ENCODE peak calls at places on chromosomes 2 and 18, in ten cellular contexts. H is fibroblast of lung; L is left lung; J is body of pancreas; G is CD8-positive, alpha-beta T cell; Y is lower lobe of right lung; C is CD4-positive, alpha-beta T cell; V is dorsolateral prefrontal cortex; Z is breast epithelium; U is spleen. T is an unnamed sample.

GRCh38 chr2:25339791-25340339 is 1.9 kb downstream of the DNMT3A start:
- DNase-seq in H (no peak), L (peak), J (peak), G (no peak), Y (no peak), C (peak), V (no peak), Z (peak), U (peak), T (no peak)

GRCh38 chr2:98702127-98702802 is 28.7 kb downstream of the MGAT4A start:
- DNase-seq in H (no peak), L (no peak), J (peak), G (no peak), Y (no peak), C (no peak), V (peak), Z (no peak), U (no peak), T (no peak)

GRCh38 chr2:9490789-9491188 is 16.4 kb downstream of the IAH1 start:
- DNase-seq in H (no peak), L (no peak), J (no peak), G (no peak), Y (no peak), C (no peak), V (no peak), Z (no peak), U (no peak), T (no peak)

GRCh38 chr18:51068111-51068510 is 38.1 kb downstream of the SMAD4 start:
- DNase-seq in H (peak), L (no peak), J (no peak), G (no peak), Y (no peak), C (no peak), V (no peak), Z (no peak), U (no peak), T (no peak)

GRCh38 chr18:8709248-8710059 is 4.1 kb downstream of the MTCL1 start:
- DNase-seq in H (peak), L (no peak), J (no peak), G (no peak), Y (no peak), C (no peak), V (no peak), Z (no peak), U (no peak), T (no peak)

GRCh38 chr2:120481446-120482194 is 135.7 kb downstream of the INHBB start:
- DNase-seq in H (no peak), L (peak), J (peak), G (no peak), Y (peak), C (no peak), V (no peak), Z (no peak), U (peak), T (no peak)

GRCh38 chr2:11829324-11829946 is 83.0 kb downstream of the LPIN1 start:
- DNase-seq in H (peak), L (peak), J (peak), G (peak), Y (peak), C (peak), V (peak), Z (peak), U (peak), T (peak)

GRCh38 chr2:63494100-63494499 is 94.2 kb downstream of the WDPCP start:
- DNase-seq in H (no peak), L (no peak), J (no peak), G (no peak), Y (no peak), C (no peak), V (no peak), Z (no peak), U (no peak), T (no peak)

GRCh38 chr18:39173022-39173421 is 1607.4 kb upstream of the CELF4 start:
- DNase-seq in H (peak), L (no peak), J (no peak), G (no peak), Y (no peak), C (no peak), V (no peak), Z (no peak), U (no peak), T (no peak)

GRCh38 chr2:215979615-215980014 is 33.7 kb downstream of the MREG start:
- DNase-seq in H (no peak), L (no peak), J (no peak), G (no peak), Y (no peak), C (no peak), V (no peak), Z (no peak), U (no peak), T (no peak)

GRCh38 chr2:100518801-100519200 is 44.0 kb upstream of the PDCL3 start:
- DNase-seq in H (peak), L (no peak), J (no peak), G (no peak), Y (no peak), C (no peak), V (no peak), Z (no peak), U (no peak), T (no peak)

GRCh38 chr2:178528647-178529046 is 48.4 kb downstream of the PLEKHA3 start:
- DNase-seq in H (no peak), L (no peak), J (no peak), G (no peak), Y (no peak), C (no peak), V (no peak), Z (no peak), U (no peak), T (no peak)

GRCh38 chr2:197078535-197078934 is 152.0 kb upstream of the PGAP1 start:
- DNase-seq in H (no peak), L (no peak), J (no peak), G (no peak), Y (no peak), C (no peak), V (no peak), Z (no peak), U (no peak), T (no peak)

GRCh38 chr2:112701092-112701491 is 19.7 kb upstream of the NT5DC4 start:
- DNase-seq in H (peak), L (peak), J (no peak), G (no peak), Y (no peak), C (no peak), V (no peak), Z (no peak), U (no peak), T (no peak)

GRCh38 chr18:8151176-8151575 is 458.1 kb upstream of the RAB12 start:
- DNase-seq in H (peak), L (no peak), J (no peak), G (no peak), Y (no peak), C (no peak), V (no peak), Z (no peak), U (no peak), T (no peak)

GRCh38 chr2:216312441-216312840 is 59.8 kb downstream of the MARCHF4 start:
- DNase-seq in H (peak), L (no peak), J (no peak), G (no peak), Y (no peak), C (no peak), V (no peak), Z (no peak), U (no peak), T (no peak)

GRCh38 chr2:9601397-9601796 is 29.4 kb downstream of the YWHAQ start:
- DNase-seq in H (no peak), L (no peak), J (no peak), G (no peak), Y (no peak), C (no peak), V (no peak), Z (no peak), U (no peak), T (no peak)

GRCh38 chr2:55051026-55051866 is 995 bp upstream of the RTN4 start:
- DNase-seq in H (peak), L (peak), J (peak), G (peak), Y (no peak), C (no peak), V (no peak), Z (peak), U (no peak), T (peak)

GRCh38 chr2:179591690-179592089 is 269.7 kb downstream of the ZNF385B start:
- DNase-seq in H (no peak), L (no peak), J (no peak), G (no peak), Y (no peak), C (no peak), V (no peak), Z (no peak), U (no peak), T (no peak)

GRCh38 chr2:126766897-126767296 is 110.9 kb downstream of the GYPC start:
- DNase-seq in H (no peak), L (no peak), J (no peak), G (no peak), Y (no peak), C (no peak), V (no peak), Z (no peak), U (no peak), T (no peak)

GRCh38 chr2:233468047-233468745 is 98.4 kb downstream of the USP40 start:
- DNase-seq in H (no peak), L (peak), J (no peak), G (no peak), Y (no peak), C (no peak), V (peak), Z (no peak), U (peak), T (no peak)

GRCh38 chr2:21095178-21095577 is 28.6 kb upstream of the TDRD15 start:
- DNase-seq in H (no peak), L (no peak), J (no peak), G (no peak), Y (no peak), C (no peak), V (no peak), Z (no peak), U (no peak), T (no peak)

GRCh38 chr2:69489793-69490192 is 52.6 kb upstream of the NFU1 start:
- DNase-seq in H (no peak), L (no peak), J (no peak), G (no peak), Y (no peak), C (no peak), V (no peak), Z (no peak), U (no peak), T (no peak)

GRCh38 chr2:27379840-27380625 is 501 bp downstream of the ZNF513 start:
- DNase-seq in H (peak), L (peak), J (peak), G (peak), Y (peak), C (peak), V (peak), Z (no peak), U (no peak), T (peak)

GRCh38 chr2:24459224-24459799 is 31.7 kb upstream of the NCOA1 start:
- DNase-seq in H (no peak), L (no peak), J (no peak), G (no peak), Y (no peak), C (no peak), V (no peak), Z (no peak), U (no peak), T (no peak)

GRCh38 chr2:177265834-177266817 is 1.6 kb upstream of the NFE2L2 start:
- DNase-seq in H (peak), L (no peak), J (no peak), G (no peak), Y (no peak), C (no peak), V (no peak), Z (no peak), U (no peak), T (no peak)

GRCh38 chr18:50659091-50660003 is 99.5 kb downstream of the MAPK4 start:
- DNase-seq in H (peak), L (no peak), J (no peak), G (no peak), Y (no peak), C (no peak), V (peak), Z (no peak), U (no peak), T (no peak)

GRCh38 chr2:182883451-182883850 is 17.0 kb upstream of the FRZB start:
- DNase-seq in H (no peak), L (no peak), J (no peak), G (no peak), Y (no peak), C (no peak), V (no peak), Z (no peak), U (no peak), T (no peak)

GRCh38 chr18:13823707-13824395 is at the start of gene MC5R:
- DNase-seq in H (peak), L (peak), J (peak), G (peak), Y (peak), C (peak), V (peak), Z (peak), U (peak), T (peak)

GRCh38 chr18:79046522-79046921 is 22.7 kb upstream of the ATP9B start:
- DNase-seq in H (no peak), L (no peak), J (no peak), G (no peak), Y (no peak), C (no peak), V (no peak), Z (no peak), U (no peak), T (no peak)

GRCh38 chr2:166494140-166494544 is at the start of gene SCN7A:
- DNase-seq in H (peak), L (peak), J (peak), G (no peak), Y (peak), C (no peak), V (peak), Z (peak), U (peak), T (peak)

GRCh38 chr2:178677599-178677998 is 129.6 kb downstream of the TTN start:
- DNase-seq in H (no peak), L (no peak), J (no peak), G (no peak), Y (no peak), C (no peak), V (no peak), Z (no peak), U (no peak), T (no peak)

GRCh38 chr2:128632491-128632780 is 313.8 kb upstream of the HS6ST1 start:
- DNase-seq in H (no peak), L (no peak), J (no peak), G (no peak), Y (no peak), C (no peak), V (no peak), Z (no peak), U (peak), T (no peak)

GRCh38 chr18:6374340-6374739 is 40.4 kb downstream of the L3MBTL4 start:
- DNase-seq in H (no peak), L (no peak), J (no peak), G (no peak), Y (no peak), C (no peak), V (no peak), Z (no peak), U (no peak), T (no peak)

GRCh38 chr2:47869859-47870258 is 36.4 kb downstream of the FBXO11 start:
- DNase-seq in H (peak), L (no peak), J (no peak), G (no peak), Y (no peak), C (no peak), V (no peak), Z (no peak), U (no peak), T (no peak)

GRCh38 chr18:3722662-3723433 is 272.9 kb downstream of the TGIF1 start:
- DNase-seq in H (peak), L (no peak), J (no peak), G (no peak), Y (no peak), C (no peak), V (no peak), Z (no peak), U (no peak), T (no peak)

GRCh38 chr2:196289000-196289399 is 117.6 kb upstream of the STK17B start:
- DNase-seq in H (no peak), L (no peak), J (no peak), G (no peak), Y (no peak), C (no peak), V (no peak), Z (no peak), U (no peak), T (no peak)

GRCh38 chr2:135585586-135585985 is 54.3 kb downstream of the R3HDM1 start:
- DNase-seq in H (no peak), L (no peak), J (no peak), G (no peak), Y (no peak), C (no peak), V (no peak), Z (no peak), U (no peak), T (no peak)
- TF ChIP-seq CTCF in H (peak), L (no peak), J (no peak), G (no peak), Y (no peak), C (no peak), V (peak), Z (no peak), U (no peak), T (peak)

DNA sequence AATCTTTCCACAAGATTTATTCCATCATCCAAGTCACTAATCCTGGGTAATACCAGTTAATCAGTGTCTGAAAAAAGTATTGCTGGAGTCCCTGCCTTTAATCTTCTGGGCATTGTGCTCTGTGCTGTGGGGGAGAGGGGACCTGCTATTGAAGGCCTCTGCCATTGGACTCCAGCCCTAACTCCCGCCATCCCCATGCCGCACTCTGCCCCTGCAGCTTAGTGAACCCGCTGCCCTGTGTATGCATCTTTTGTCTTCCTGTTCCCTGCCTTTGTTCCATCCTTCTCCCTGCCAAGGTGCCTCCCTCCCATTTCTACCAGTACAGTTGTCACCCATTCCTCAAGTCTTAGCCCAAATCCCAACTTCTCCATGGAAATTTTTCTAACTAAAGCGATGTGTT is 113.8 kb upstream of the EPAS1 start:
- DNase-seq in H (no peak), L (no peak), J (no peak), G (no peak), Y (no peak), C (no peak), V (no peak), Z (no peak), U (no peak), T (no peak)
- TF ChIP-seq CTCF in H (no peak), L (no peak), J (no peak), G (no peak), Y (no peak), C (no peak), V (no peak), Z (no peak), U (no peak), T (no peak)

GRCh38 chr2:109685453-109685852 is 71.3 kb downstream of the SOWAHC start:
- DNase-seq in H (no peak), L (no peak), J (no peak), G (no peak), Y (no peak), C (no peak), V (no peak), Z (no peak), U (no peak), T (no peak)

GRCh38 chr2:109681633-109682032 is 67.5 kb downstream of the SOWAHC start:
- DNase-seq in H (no peak), L (no peak), J (no peak), G (no peak), Y (no peak), C (no peak), V (no peak), Z (no peak), U (no peak), T (no peak)

GRCh38 chr2:109679627-109680026 is 65.5 kb downstream of the SOWAHC start:
- DNase-seq in H (no peak), L (no peak), J (no peak), G (no peak), Y (no peak), C (no peak), V (no peak), Z (no peak), U (no peak), T (no peak)

GRCh38 chr2:109680523-109681297 is 66.5 kb downstream of the SOWAHC start:
- DNase-seq in H (no peak), L (no peak), J (no peak), G (no peak), Y (no peak), C (no peak), V (no peak), Z (no peak), U (no peak), T (no peak)

DNA sequence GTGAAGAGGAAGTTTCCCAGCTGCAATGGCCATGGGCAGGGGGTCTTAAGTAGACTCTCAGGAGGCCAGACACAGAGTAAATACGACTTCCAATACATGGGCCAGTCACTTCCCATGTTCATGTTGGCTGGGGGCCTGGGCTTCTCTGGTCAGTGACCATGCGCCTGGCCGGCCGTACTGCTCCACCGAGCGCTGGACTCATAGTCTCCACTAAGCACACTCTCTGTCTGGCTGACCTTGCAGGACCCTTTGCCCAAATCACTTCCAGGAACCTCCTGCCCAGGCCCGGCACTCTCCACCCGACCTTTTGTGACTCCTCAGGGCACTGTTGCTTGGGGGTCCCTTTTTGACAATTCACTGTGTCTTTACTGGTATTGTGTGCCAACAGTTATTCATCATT is 69.3 kb downstream of the SOWAHC start:
- DNase-seq in H (no peak), L (no peak), J (no peak), G (no peak), Y (no peak), C (no peak), V (no peak), Z (no peak), U (no peak), T (no peak)
- TF ChIP-seq CTCF in H (no peak), L (no peak), J (no peak), G (no peak), Y (no peak), C (no peak), V (no peak), Z (no peak), U (no peak), T (no peak)

GRCh38 chr18:58813090-58813489 is 51.6 kb upstream of the ZNF532 start:
- DNase-seq in H (no peak), L (no peak), J (no peak), G (no peak), Y (no peak), C (no peak), V (no peak), Z (no peak), U (no peak), T (no peak)

GRCh38 chr18:58820251-58820650 is 44.4 kb upstream of the ZNF532 start:
- DNase-seq in H (no peak), L (no peak), J (no peak), G (no peak), Y (no peak), C (no peak), V (no peak), Z (no peak), U (no peak), T (no peak)

GRCh38 chr18:58819051-58819450 is 45.6 kb upstream of the ZNF532 start:
- DNase-seq in H (no peak), L (no peak), J (no peak), G (peak), Y (no peak), C (peak), V (no peak), Z (no peak), U (no peak), T (no peak)

GRCh38 chr18:58813821-58814220 is 50.9 kb upstream of the ZNF532 start:
- DNase-seq in H (no peak), L (no peak), J (no peak), G (no peak), Y (no peak), C (no peak), V (no peak), Z (no peak), U (no peak), T (no peak)

GRCh38 chr18:58814317-58814716 is 50.4 kb upstream of the ZNF532 start:
- DNase-seq in H (no peak), L (no peak), J (no peak), G (no peak), Y (no peak), C (no peak), V (no peak), Z (no peak), U (no peak), T (no peak)
- TF ChIP-seq CTCF in H (no peak), L (no peak), J (no peak), G (no peak), Y (no peak), C (no peak), V (no peak), Z (no peak), U (no peak), T (no peak)

DNA sequence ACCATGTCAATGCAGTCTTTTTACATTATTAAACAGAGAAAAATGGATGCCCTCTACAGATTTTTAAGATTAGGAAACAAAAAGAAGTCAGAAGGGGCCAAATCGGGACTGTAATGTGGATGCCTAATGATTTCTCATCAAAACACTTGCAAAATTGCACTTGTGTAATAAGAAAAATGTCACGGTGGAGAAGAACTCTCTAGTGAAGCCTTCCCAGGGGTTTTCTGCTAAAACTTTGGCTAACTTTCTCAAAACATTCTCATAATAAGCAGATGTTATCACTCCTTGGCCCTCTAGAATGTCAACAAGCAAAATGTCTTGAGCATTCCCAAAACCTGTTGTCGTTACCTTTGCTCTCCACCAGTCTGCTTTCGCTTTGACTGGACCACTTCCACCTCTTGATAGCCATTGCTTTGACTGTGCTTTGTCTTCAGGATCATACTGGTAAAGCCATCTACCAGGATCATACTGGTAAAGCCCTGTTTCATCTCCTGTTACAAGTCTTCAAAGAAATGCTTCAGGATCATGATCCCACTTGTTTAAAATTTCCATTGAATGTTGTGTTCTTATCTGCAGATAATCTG is 226.8 kb downstream of the TNS1 start:
- DNase-seq in H (no peak), L (no peak), J (no peak), G (no peak), Y (no peak), C (no peak), V (no peak), Z (no peak), U (no peak), T (no peak)
- TF ChIP-seq CTCF in H (no peak), L (no peak), J (no peak), G (no peak), Y (no peak), C (no peak), V (no peak), Z (no peak), U (no peak), T (no peak)

T was measured in neural crest cell.